ENCODE peak calls at places on chromosomes 3 and 15, in ten cellular contexts. R is activated T-helper 1 cell treated with anti-CD3 and anti-CD28 coated beads, Interleukin-12 subunit alpha, Interleukin-12 subunit beta, Interleukin-2, Interleukin-4 antibody, amounts not matched to agents 30 ng/mL and 10 ng/mL and 1 ng/mL, durations not matched to agents 14 hours and 24 hours and 36 hours; L is GM13977; O is activated T-cell treated with anti-CD3 and anti-CD28 coated beads for 4 hours; T is ELR; M is Caki2; E is PC-9; K is A172; V is endothelial cell; H is EL. B is an unnamed sample.

GRCh38 chr3:147393261-147393964 is 12.9 kb downstream of the ZIC4 start:
- DNase-seq in O (no peak), V (peak), K (peak), H (peak), R (no peak), T (peak), M (no peak), L (no peak), E (no peak), B (no peak)

GRCh38 chr15:73714695-73715301 is 30.6 kb downstream of the CD276 start:
- DNase-seq in R (no peak), O (no peak), M (no peak), V (no peak), E (no peak), T (no peak), H (no peak), K (no peak), L (no peak), B (no peak)

GRCh38 chr3:23874359-23875120 is 42.2 kb downstream of the NKIRAS1 start:
- DNase-seq in H (peak), M (no peak), E (no peak), V (no peak), L (no peak), O (no peak), K (no peak), T (peak), R (no peak), B (no peak)

GRCh38 chr3:15214758-15215157 is 8.7 kb downstream of the CAPN7 start:
- DNase-seq in E (no peak), H (no peak), K (no peak), O (no peak), T (no peak), V (no peak), L (no peak), R (no peak), M (no peak), B (no peak)

GRCh38 chr3:32733631-32734229 is 48.7 kb downstream of the CNOT10 start:
- DNase-seq in V (no peak), R (no peak), H (peak), L (peak), K (peak), M (peak), E (no peak), T (peak), O (no peak), B (no peak)

GRCh38 chr3:106176734-106177133 is 307.9 kb upstream of the CBLB start:
- DNase-seq in M (no peak), K (no peak), R (peak), V (no peak), H (no peak), O (peak), E (no peak), L (peak), T (no peak), B (peak)

GRCh38 chr3:13652728-13653127 is 103.8 kb downstream of the FBLN2 start:
- DNase-seq in H (no peak), O (no peak), K (peak), V (no peak), L (no peak), M (no peak), E (peak), R (no peak), T (no peak), B (no peak)

GRCh38 chr15:70528270-70528706 is 235.1 kb downstream of the UACA start:
- DNase-seq in L (peak), E (peak), H (peak), T (peak), V (no peak), O (peak), K (peak), M (no peak), R (peak), B (peak)

GRCh38 chr3:109922898-109923297 is 585.6 kb upstream of the DPPA4 start:
- DNase-seq in O (no peak), H (no peak), M (no peak), R (no peak), V (no peak), K (no peak), L (no peak), E (no peak), T (no peak), B (no peak)

GRCh38 chr15:48802867-48803266 is 8.0 kb downstream of the CEP152 start:
- DNase-seq in K (peak), H (peak), E (no peak), T (peak), L (no peak), M (peak), V (no peak), O (no peak), R (no peak), B (no peak)

GRCh38 chr15:32774022-32774421 is 56.2 kb downstream of the GREM1 start:
- DNase-seq in K (peak), T (peak), R (no peak), M (peak), L (no peak), O (no peak), V (no peak), H (peak), E (peak), B (no peak)

GRCh38 chr3:194404365-194405140 is 5.5 kb upstream of the GP5 start:
- DNase-seq in O (peak), M (peak), L (no peak), T (peak), H (peak), K (peak), V (peak), R (no peak), E (peak), B (peak)

GRCh38 chr3:194333981-194334320 is 17.2 kb downstream of the CPN2 start:
- DNase-seq in L (no peak), T (no peak), R (no peak), K (no peak), M (no peak), H (no peak), E (no peak), O (no peak), V (no peak), B (no peak)

GRCh38 chr3:50454671-50455070 is 48.8 kb downstream of the CACNA2D2 start:
- DNase-seq in M (no peak), R (no peak), E (no peak), K (no peak), O (no peak), V (no peak), T (no peak), L (no peak), H (no peak), B (no peak)

GRCh38 chr3:183375337-183375736 is 53.1 kb downstream of the MCF2L2 start:
- DNase-seq in T (no peak), E (no peak), K (no peak), R (no peak), O (no peak), V (no peak), M (no peak), H (no peak), L (no peak), B (no peak)

GRCh38 chr3:9396301-9396631 is 1.1 kb upstream of the SETD5 start:
- DNase-seq in K (peak), O (peak), R (no peak), H (peak), M (peak), V (no peak), L (peak), T (peak), E (peak), B (peak)

GRCh38 chr3:143242101-143242500 is 122.5 kb downstream of the CHST2 start:
- DNase-seq in T (no peak), M (no peak), O (no peak), L (no peak), K (no peak), R (no peak), E (no peak), V (no peak), H (no peak), B (no peak)

GRCh38 chr3:108381531-108381930 is 85.2 kb downstream of the HHLA2 start:
- DNase-seq in L (no peak), K (no peak), T (no peak), R (no peak), M (no peak), V (no peak), H (no peak), O (no peak), E (no peak), B (no peak)

GRCh38 chr3:4963669-4964589 is 15.3 kb upstream of the BHLHE40 start:
- DNase-seq in O (no peak), L (no peak), K (peak), R (no peak), T (no peak), H (peak), E (no peak), V (no peak), M (no peak), B (no peak)

GRCh38 chr3:98612587-98612986 is 19.2 kb upstream of the CPOX start:
- DNase-seq in T (peak), V (no peak), R (no peak), L (no peak), M (no peak), O (no peak), H (no peak), K (no peak), E (no peak), B (no peak)

GRCh38 chr15:68143129-68143528 is 62.0 kb downstream of the CALML4 start:
- DNase-seq in E (no peak), T (no peak), K (no peak), H (no peak), R (no peak), L (no peak), O (no peak), V (no peak), M (no peak), B (no peak)

GRCh38 chr15:91622676-91623342 is 230.7 kb upstream of the SLCO3A1 start:
- DNase-seq in V (no peak), H (no peak), K (no peak), O (no peak), E (no peak), R (no peak), L (no peak), M (no peak), T (no peak), B (no peak)

GRCh38 chr3:65948833-65949573 is 89.7 kb downstream of the MAGI1 start:
- DNase-seq in R (no peak), T (no peak), L (no peak), O (no peak), V (no peak), H (no peak), M (no peak), K (no peak), E (no peak), B (no peak)

GRCh38 chr3:183069086-183069485 is 30.2 kb downstream of the MCCC1 start:
- DNase-seq in R (no peak), T (no peak), L (no peak), M (no peak), E (no peak), V (no peak), H (no peak), O (no peak), K (no peak), B (no peak)

GRCh38 chr15:32766101-32766500 is 48.3 kb downstream of the GREM1 start:
- DNase-seq in O (no peak), E (no peak), K (no peak), R (no peak), T (no peak), V (no peak), M (no peak), H (peak), L (no peak), B (no peak)

GRCh38 chr3:177946515-177946914 is 589.7 kb upstream of the KCNMB2 start:
- DNase-seq in T (no peak), V (no peak), O (no peak), L (no peak), R (no peak), E (no peak), H (no peak), K (no peak), M (no peak), B (no peak)

GRCh38 chr15:94287794-94288246 is 56.5 kb downstream of the MCTP2 start:
- DNase-seq in T (no peak), R (peak), E (no peak), L (peak), H (no peak), O (no peak), V (no peak), K (no peak), M (no peak), B (peak)

GRCh38 chr3:177729939-177730700 is 532.8 kb upstream of the TBL1XR1 start:
- DNase-seq in R (no peak), M (no peak), H (no peak), E (no peak), L (no peak), T (no peak), O (no peak), V (no peak), K (no peak), B (no peak)

GRCh38 chr3:161415506-161416231 is 44.4 kb upstream of the SPTSSB start:
- DNase-seq in E (peak), O (no peak), L (no peak), M (peak), V (no peak), K (peak), H (peak), R (no peak), T (peak), B (no peak)

GRCh38 chr3:127056281-127056680 is 73.4 kb downstream of the PLXNA1 start:
- DNase-seq in T (no peak), H (no peak), M (no peak), O (no peak), E (no peak), L (no peak), R (no peak), K (no peak), V (no peak), B (no peak)

GRCh38 chr3:192303235-192303634 is 424.1 kb downstream of the FGF12 start:
- DNase-seq in M (peak), T (peak), H (no peak), L (no peak), V (no peak), E (no peak), R (no peak), K (no peak), O (no peak), B (no peak)

B was measured in activated CD8-positive, alpha-beta T cell treated with anti-CD3 and anti-CD28 coated beads, Interleukin-2, amount 10 ng/mL, durations not matched to agents 7 days and 5 days.